ENCODE peak calls at places on chromosomes 16 and 17, in four cellular contexts. One of them, this sample, is unnamed.

GRCh38 chr17:28610372-28610771 is 3.6 kb downstream of the RSKR start:
- DNase-seq in effector memory CD4-positive, alpha-beta T cell: no peak
- DNase-seq in stimulated activated CD4-positive, alpha-beta T cell treated with anti-CD3 and anti-CD28 coated beads, Interleukin-1b, Interleukin-23, amount 100 ng/mL, for 4 hours: no peak
- DNase-seq in midbrain: no peak
- DNase-seq in this sample: no peak

GRCh38 chr16:58280146-58280845 is 14.5 kb downstream of the PRSS54 start:
- DNase-seq in effector memory CD4-positive, alpha-beta T cell: no peak
- DNase-seq in stimulated activated CD4-positive, alpha-beta T cell treated with anti-CD3 and anti-CD28 coated beads, Interleukin-1b, Interleukin-23, amount 100 ng/mL, for 4 hours: no peak
- DNase-seq in midbrain: no peak
- DNase-seq in this sample: no peak

GRCh38 chr16:10576390-10577304 is 3.8 kb downstream of the EMP2 start:
- DNase-seq in effector memory CD4-positive, alpha-beta T cell: no peak
- DNase-seq in stimulated activated CD4-positive, alpha-beta T cell treated with anti-CD3 and anti-CD28 coated beads, Interleukin-1b, Interleukin-23, amount 100 ng/mL, for 4 hours: no peak
- DNase-seq in midbrain: no peak
- DNase-seq in this sample: no peak

GRCh38 chr17:63033142-63033541 is 67.1 kb downstream of the TANC2 start:
- DNase-seq in effector memory CD4-positive, alpha-beta T cell: no peak
- DNase-seq in stimulated activated CD4-positive, alpha-beta T cell treated with anti-CD3 and anti-CD28 coated beads, Interleukin-1b, Interleukin-23, amount 100 ng/mL, for 4 hours: no peak
- DNase-seq in midbrain: no peak
- DNase-seq in this sample: no peak

GRCh38 chr16:65125871-65126270 is 4.0 kb upstream of the CDH11 start:
- DNase-seq in effector memory CD4-positive, alpha-beta T cell: no peak
- DNase-seq in stimulated activated CD4-positive, alpha-beta T cell treated with anti-CD3 and anti-CD28 coated beads, Interleukin-1b, Interleukin-23, amount 100 ng/mL, for 4 hours: no peak
- DNase-seq in midbrain: no peak
- DNase-seq in this sample: no peak

GRCh38 chr17:1882836-1883235 is 53.0 kb downstream of the RPA1 start:
- DNase-seq in effector memory CD4-positive, alpha-beta T cell: no peak
- DNase-seq in stimulated activated CD4-positive, alpha-beta T cell treated with anti-CD3 and anti-CD28 coated beads, Interleukin-1b, Interleukin-23, amount 100 ng/mL, for 4 hours: no peak
- DNase-seq in midbrain: no peak
- DNase-seq in this sample: no peak

GRCh38 chr16:84881702-84882521 is 62.1 kb downstream of the CRISPLD2 start:
- DNase-seq in effector memory CD4-positive, alpha-beta T cell: no peak
- DNase-seq in stimulated activated CD4-positive, alpha-beta T cell treated with anti-CD3 and anti-CD28 coated beads, Interleukin-1b, Interleukin-23, amount 100 ng/mL, for 4 hours: no peak
- DNase-seq in midbrain: no peak
- DNase-seq in this sample: no peak

GRCh38 chr17:2880050-2880449 is 83.8 kb downstream of the RAP1GAP2 start:
- DNase-seq in effector memory CD4-positive, alpha-beta T cell: no peak
- DNase-seq in stimulated activated CD4-positive, alpha-beta T cell treated with anti-CD3 and anti-CD28 coated beads, Interleukin-1b, Interleukin-23, amount 100 ng/mL, for 4 hours: no peak
- DNase-seq in midbrain: no peak
- DNase-seq in this sample: no peak

GRCh38 chr17:32104158-32104557 is 38.1 kb upstream of the RHOT1 start:
- DNase-seq in effector memory CD4-positive, alpha-beta T cell: no peak
- DNase-seq in stimulated activated CD4-positive, alpha-beta T cell treated with anti-CD3 and anti-CD28 coated beads, Interleukin-1b, Interleukin-23, amount 100 ng/mL, for 4 hours: no peak
- DNase-seq in midbrain: no peak
- DNase-seq in this sample: no peak

GRCh38 chr16:68802190-68802589 is 41.1 kb upstream of the TANGO6 start:
- DNase-seq in effector memory CD4-positive, alpha-beta T cell: no peak
- DNase-seq in stimulated activated CD4-positive, alpha-beta T cell treated with anti-CD3 and anti-CD28 coated beads, Interleukin-1b, Interleukin-23, amount 100 ng/mL, for 4 hours: no peak
- DNase-seq in midbrain: no peak
- DNase-seq in this sample: no peak

GRCh38 chr16:69890114-69890890 is 60.8 kb upstream of the CLEC18A start:
- DNase-seq in effector memory CD4-positive, alpha-beta T cell: no peak
- DNase-seq in stimulated activated CD4-positive, alpha-beta T cell treated with anti-CD3 and anti-CD28 coated beads, Interleukin-1b, Interleukin-23, amount 100 ng/mL, for 4 hours: no peak
- DNase-seq in midbrain: peak
- DNase-seq in this sample: peak

GRCh38 chr17:82012482-82013295 is 10.0 kb downstream of the CENPX start:
- DNase-seq in effector memory CD4-positive, alpha-beta T cell: no peak
- DNase-seq in stimulated activated CD4-positive, alpha-beta T cell treated with anti-CD3 and anti-CD28 coated beads, Interleukin-1b, Interleukin-23, amount 100 ng/mL, for 4 hours: no peak
- DNase-seq in midbrain: no peak
- DNase-seq in this sample: no peak

GRCh38 chr16:85750021-85750826 is 672 bp downstream of the C16orf74 start:
- DNase-seq in effector memory CD4-positive, alpha-beta T cell: no peak
- DNase-seq in stimulated activated CD4-positive, alpha-beta T cell treated with anti-CD3 and anti-CD28 coated beads, Interleukin-1b, Interleukin-23, amount 100 ng/mL, for 4 hours: no peak
- DNase-seq in midbrain: no peak
- DNase-seq in this sample: peak

GRCh38 chr16:84603115-84603816 is 14.6 kb downstream of the COTL1 start:
- DNase-seq in effector memory CD4-positive, alpha-beta T cell: no peak
- DNase-seq in stimulated activated CD4-positive, alpha-beta T cell treated with anti-CD3 and anti-CD28 coated beads, Interleukin-1b, Interleukin-23, amount 100 ng/mL, for 4 hours: no peak
- DNase-seq in midbrain: peak
- DNase-seq in this sample: no peak

GRCh38 chr17:61076649-61077048 is 323.0 kb upstream of the TBX2 start:
- DNase-seq in effector memory CD4-positive, alpha-beta T cell: no peak
- DNase-seq in stimulated activated CD4-positive, alpha-beta T cell treated with anti-CD3 and anti-CD28 coated beads, Interleukin-1b, Interleukin-23, amount 100 ng/mL, for 4 hours: no peak
- DNase-seq in midbrain: no peak
- DNase-seq in this sample: no peak

GRCh38 chr16:30957456-30958163 is at the start of gene SETD1A:
- DNase-seq in effector memory CD4-positive, alpha-beta T cell: peak
- DNase-seq in stimulated activated CD4-positive, alpha-beta T cell treated with anti-CD3 and anti-CD28 coated beads, Interleukin-1b, Interleukin-23, amount 100 ng/mL, for 4 hours: peak
- DNase-seq in midbrain: peak
- DNase-seq in this sample: peak

GRCh38 chr16:4677390-4677789 is 16.0 kb upstream of the NUDT16L1 start:
- DNase-seq in effector memory CD4-positive, alpha-beta T cell: no peak
- DNase-seq in stimulated activated CD4-positive, alpha-beta T cell treated with anti-CD3 and anti-CD28 coated beads, Interleukin-1b, Interleukin-23, amount 100 ng/mL, for 4 hours: no peak
- DNase-seq in midbrain: peak
- DNase-seq in this sample: no peak

GRCh38 chr17:8841844-8842243 is 25.6 kb downstream of the PIK3R6 start:
- DNase-seq in effector memory CD4-positive, alpha-beta T cell: no peak
- DNase-seq in stimulated activated CD4-positive, alpha-beta T cell treated with anti-CD3 and anti-CD28 coated beads, Interleukin-1b, Interleukin-23, amount 100 ng/mL, for 4 hours: no peak
- DNase-seq in midbrain: no peak
- DNase-seq in this sample: no peak

GRCh38 chr16:19375561-19376158 is 42.0 kb upstream of the TMC5 start:
- DNase-seq in effector memory CD4-positive, alpha-beta T cell: peak
- DNase-seq in stimulated activated CD4-positive, alpha-beta T cell treated with anti-CD3 and anti-CD28 coated beads, Interleukin-1b, Interleukin-23, amount 100 ng/mL, for 4 hours: no peak
- DNase-seq in midbrain: peak
- DNase-seq in this sample: peak

GRCh38 chr16:27225536-27226360 is 22.4 kb downstream of the KDM8 start:
- DNase-seq in effector memory CD4-positive, alpha-beta T cell: no peak
- DNase-seq in stimulated activated CD4-positive, alpha-beta T cell treated with anti-CD3 and anti-CD28 coated beads, Interleukin-1b, Interleukin-23, amount 100 ng/mL, for 4 hours: no peak
- DNase-seq in midbrain: no peak
- DNase-seq in this sample: no peak

GRCh38 chr17:265726-266125 is 84.3 kb upstream of the DOC2B start:
- DNase-seq in effector memory CD4-positive, alpha-beta T cell: no peak
- DNase-seq in stimulated activated CD4-positive, alpha-beta T cell treated with anti-CD3 and anti-CD28 coated beads, Interleukin-1b, Interleukin-23, amount 100 ng/mL, for 4 hours: no peak
- DNase-seq in midbrain: no peak
- DNase-seq in this sample: no peak

GRCh38 chr16:57957396-57958392 is 13.2 kb downstream of the CNGB1 start:
- DNase-seq in effector memory CD4-positive, alpha-beta T cell: no peak
- DNase-seq in stimulated activated CD4-positive, alpha-beta T cell treated with anti-CD3 and anti-CD28 coated beads, Interleukin-1b, Interleukin-23, amount 100 ng/mL, for 4 hours: no peak
- DNase-seq in midbrain: no peak
- DNase-seq in this sample: no peak

GRCh38 chr17:45335721-45336120 is 18.9 kb upstream of the MAP3K14 start:
- DNase-seq in effector memory CD4-positive, alpha-beta T cell: no peak
- DNase-seq in stimulated activated CD4-positive, alpha-beta T cell treated with anti-CD3 and anti-CD28 coated beads, Interleukin-1b, Interleukin-23, amount 100 ng/mL, for 4 hours: no peak
- DNase-seq in midbrain: no peak
- DNase-seq in this sample: no peak

GRCh38 chr17:45745843-45746494 is 38.2 kb upstream of the CRHR1 start:
- DNase-seq in effector memory CD4-positive, alpha-beta T cell: no peak
- DNase-seq in stimulated activated CD4-positive, alpha-beta T cell treated with anti-CD3 and anti-CD28 coated beads, Interleukin-1b, Interleukin-23, amount 100 ng/mL, for 4 hours: no peak
- DNase-seq in midbrain: no peak
- DNase-seq in this sample: no peak

GRCh38 chr16:5633845-5634440 is 536.3 kb upstream of the EEF2KMT start:
- DNase-seq in effector memory CD4-positive, alpha-beta T cell: no peak
- DNase-seq in stimulated activated CD4-positive, alpha-beta T cell treated with anti-CD3 and anti-CD28 coated beads, Interleukin-1b, Interleukin-23, amount 100 ng/mL, for 4 hours: no peak
- DNase-seq in midbrain: peak
- DNase-seq in this sample: no peak

GRCh38 chr17:56653877-56654276 is 60.4 kb downstream of the NOG start:
- DNase-seq in effector memory CD4-positive, alpha-beta T cell: peak
- DNase-seq in stimulated activated CD4-positive, alpha-beta T cell treated with anti-CD3 and anti-CD28 coated beads, Interleukin-1b, Interleukin-23, amount 100 ng/mL, for 4 hours: peak
- DNase-seq in midbrain: no peak
- DNase-seq in this sample: peak

GRCh38 chr16:9090101-9090959 is 1.1 kb upstream of the HAPSTR1 start:
- DNase-seq in effector memory CD4-positive, alpha-beta T cell: peak
- DNase-seq in stimulated activated CD4-positive, alpha-beta T cell treated with anti-CD3 and anti-CD28 coated beads, Interleukin-1b, Interleukin-23, amount 100 ng/mL, for 4 hours: no peak
- DNase-seq in midbrain: peak
- DNase-seq in this sample: peak

GRCh38 chr16:28260193-28260592 is 32.1 kb upstream of the SBK1 start:
- DNase-seq in effector memory CD4-positive, alpha-beta T cell: no peak
- DNase-seq in stimulated activated CD4-positive, alpha-beta T cell treated with anti-CD3 and anti-CD28 coated beads, Interleukin-1b, Interleukin-23, amount 100 ng/mL, for 4 hours: no peak
- DNase-seq in midbrain: no peak
- DNase-seq in this sample: no peak

GRCh38 chr16:49739381-49739780 is 116.5 kb downstream of the ZNF423 start:
- DNase-seq in effector memory CD4-positive, alpha-beta T cell: no peak
- DNase-seq in stimulated activated CD4-positive, alpha-beta T cell treated with anti-CD3 and anti-CD28 coated beads, Interleukin-1b, Interleukin-23, amount 100 ng/mL, for 4 hours: no peak
- DNase-seq in midbrain: no peak
- DNase-seq in this sample: no peak

GRCh38 chr16:12672986-12673385 is 130.7 kb downstream of the CPPED1 start:
- DNase-seq in effector memory CD4-positive, alpha-beta T cell: no peak
- DNase-seq in stimulated activated CD4-positive, alpha-beta T cell treated with anti-CD3 and anti-CD28 coated beads, Interleukin-1b, Interleukin-23, amount 100 ng/mL, for 4 hours: no peak
- DNase-seq in midbrain: no peak
- DNase-seq in this sample: no peak

This sample was measured in neural crest cell.